ENCODE peak calls at places on chromosomes 5 and 9, in nine cellular contexts. A is heart left ventricle, C is hepatocyte, G is caudate nucleus, N is H9, E is GM23248, V is colonic mucosa, T is neural progenitor cell, K is gastrocnemius medialis. J is an unnamed sample.

GRCh38 chr9:91802391-91802790 is 147.6 kb downstream of the ROR2 start:
- DNase-seq in A (no peak), C (no peak), G (no peak), N (no peak), E (peak; percentile 31), V (no peak), T (no peak), K (no peak), J (no peak)

GRCh38 chr9:136511670-136512592 is 29.1 kb upstream of the SEC16A start:
- DNase-seq in A (peak; percentile 90), C (no peak), G (peak; percentile 74), N (no peak), E (no peak), V (peak; percentile 48), T (no peak), K (peak; percentile 14), J (peak; percentile 60)

GRCh38 chr9:125189361-125190289 is at the start of gene PPP6C:
- DNase-seq in A (peak; percentile 99), C (peak; percentile 98), G (peak; percentile 97), N (peak; percentile 96), E (peak; percentile 99), V (peak; percentile 97), T (peak; percentile 99), K (peak; percentile 96), J (peak; percentile 98)

GRCh38 chr5:109192027-109192426 is 217.7 kb downstream of the PJA2 start:
- DNase-seq in A (no peak), C (no peak), G (no peak), N (no peak), E (no peak), V (no peak), T (no peak), K (no peak), J (no peak)

GRCh38 chr9:33161589-33162132 is 5.5 kb downstream of the B4GALT1 start:
- DNase-seq in A (no peak), C (peak; percentile 53), G (no peak), N (no peak), E (peak; percentile 42), V (peak; percentile 75), T (no peak), K (no peak), J (no peak)

GRCh38 chr5:52987711-52988329 is 1.3 kb upstream of the ITGA2 start:
- DNase-seq in A (no peak), C (peak; percentile 69), G (no peak), N (no peak), E (peak; percentile 84), V (no peak), T (no peak), K (no peak), J (no peak)

GRCh38 chr5:178793156-178793555 is 62.7 kb upstream of the ZNF354A start:
- DNase-seq in A (no peak), C (peak; percentile 39), G (no peak), N (peak; percentile 90), E (no peak), V (peak; percentile 26), T (peak; percentile 70), K (no peak), J (no peak)

GRCh38 chr5:76801159-76801802 is 17.5 kb upstream of the F2RL1 start:
- DNase-seq in A (peak; percentile 70), C (no peak), G (no peak), N (no peak), E (peak; percentile 88), V (no peak), T (no peak), K (no peak), J (no peak)

GRCh38 chr5:149940941-149941644 is 3.5 kb downstream of the PDE6A start:
- DNase-seq in A (no peak), C (no peak), G (no peak), N (no peak), E (no peak), V (no peak), T (no peak), K (no peak), J (no peak)

GRCh38 chr5:27619982-27620381 is 581.6 kb upstream of the CDH9 start:
- DNase-seq in A (no peak), C (no peak), G (no peak), N (no peak), E (no peak), V (no peak), T (no peak), K (no peak), J (no peak)

GRCh38 chr5:31827862-31828261 is 188.9 kb downstream of the PDZD2 start:
- DNase-seq in A (no peak), C (no peak), G (no peak), N (no peak), E (no peak), V (no peak), T (no peak), K (no peak), J (no peak)

GRCh38 chr5:32711693-32712462 is 757 bp downstream of the NPR3 start:
- DNase-seq in A (peak; percentile 48), C (no peak), G (no peak), N (peak; percentile 51), E (peak; percentile 85), V (no peak), T (peak; percentile 62), K (no peak), J (no peak)

GRCh38 chr5:147534172-147534951 is 24.5 kb upstream of the DPYSL3 start:
- DNase-seq in A (no peak), C (no peak), G (no peak), N (no peak), E (peak; percentile 55), V (no peak), T (no peak), K (no peak), J (no peak)

GRCh38 chr5:24681106-24681505 is 36.3 kb upstream of the CDH10 start:
- DNase-seq in A (no peak), C (no peak), G (no peak), N (no peak), E (peak; percentile 34), V (no peak), T (no peak), K (no peak), J (no peak)

GRCh38 chr5:65395526-65396155 is 86.1 kb downstream of the ADAMTS6 start:
- DNase-seq in A (no peak), C (no peak), G (no peak), N (no peak), E (peak; percentile 40), V (no peak), T (no peak), K (no peak), J (no peak)

GRCh38 chr5:68407312-68408239 is 192.0 kb downstream of the PIK3R1 start:
- DNase-seq in A (no peak), C (no peak), G (no peak), N (no peak), E (no peak), V (no peak), T (no peak), K (no peak), J (no peak)

GRCh38 chr5:154273028-154273617 is 82.6 kb downstream of the GALNT10 start:
- DNase-seq in A (peak; percentile 29), C (peak; percentile 32), G (no peak), N (no peak), E (no peak), V (peak; percentile 39), T (no peak), K (peak; percentile 8), J (peak; percentile 48)

DNA sequence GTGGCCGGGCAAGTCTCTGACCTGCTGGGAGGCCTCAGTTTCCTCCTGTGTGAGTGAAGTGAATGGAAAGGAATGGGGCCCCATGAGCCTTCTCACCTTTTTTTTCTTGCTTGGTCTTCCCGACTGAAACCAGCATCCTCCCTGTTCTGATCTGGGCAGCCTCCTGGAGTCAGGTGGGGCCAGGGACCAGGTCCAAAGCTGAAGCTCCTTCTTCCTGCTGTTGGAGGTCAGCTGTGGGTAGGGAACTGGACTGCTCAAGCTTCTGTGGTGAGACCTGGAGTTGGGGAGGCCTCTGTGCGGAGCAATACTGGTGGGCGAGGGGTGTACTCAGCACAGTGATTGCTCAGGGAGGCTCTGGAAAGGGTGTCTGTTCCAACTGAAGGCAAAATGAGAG is 99.7 kb downstream of the PCSK1 start:
- DNase-seq in A (no peak), C (no peak), G (no peak), N (no peak), E (no peak), V (no peak), T (no peak), K (no peak), J (no peak)
- H3K27ac ChIP-seq in A (peak overlapping the region; percentile 25), C (no peak overlapping the region), G (no peak overlapping the region), N (no peak overlapping the region), E (no peak overlapping the region), V (no peak overlapping the region), T (no peak overlapping the region), K (no peak overlapping the region), J (no peak overlapping the region)

GRCh38 chr5:14173419-14174234 is 30.5 kb downstream of the TRIO start:
- DNase-seq in A (no peak), C (no peak), G (no peak), N (no peak), E (peak; percentile 46), V (no peak), T (no peak), K (no peak), J (no peak)
- H3K27ac ChIP-seq in A (peak overlapping the region; percentile 23), C (peak overlapping the region; percentile 36), G (no peak overlapping the region), N (peak overlapping the region; percentile 45), E (peak overlapping the region; percentile 36), V (no peak overlapping the region), T (no peak overlapping the region), K (no peak overlapping the region), J (no peak overlapping the region)

DNA sequence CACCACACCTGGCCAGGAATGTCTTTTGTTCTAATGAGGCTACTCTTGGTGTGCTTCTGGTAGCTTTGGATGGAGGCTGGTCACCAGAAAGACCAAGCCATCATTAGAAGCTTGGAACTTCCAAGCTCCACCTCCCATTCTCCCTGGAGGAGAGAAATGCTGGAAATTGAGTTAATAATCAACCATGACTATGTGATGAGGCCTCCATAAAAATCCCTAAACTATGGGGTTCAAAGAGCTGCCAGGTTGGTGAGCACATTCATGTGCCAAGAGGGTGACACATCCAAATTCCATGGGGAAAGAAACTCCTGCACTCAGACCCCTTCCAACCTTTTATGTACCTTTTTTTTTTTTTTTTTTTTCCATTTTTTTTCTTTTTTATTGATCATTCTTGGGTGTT is 105.5 kb upstream of the SPATA31C2 start:
- DNase-seq in A (no peak), C (peak; percentile 18), G (no peak), N (no peak), E (no peak), V (no peak), T (no peak), K (no peak), J (no peak)
- H3K27ac ChIP-seq in A (no peak overlapping the region), C (peak overlapping the region; percentile 20), G (no peak overlapping the region), N (no peak overlapping the region), E (no peak overlapping the region), V (no peak overlapping the region), T (no peak overlapping the region), K (no peak overlapping the region), J (no peak overlapping the region)

DNA sequence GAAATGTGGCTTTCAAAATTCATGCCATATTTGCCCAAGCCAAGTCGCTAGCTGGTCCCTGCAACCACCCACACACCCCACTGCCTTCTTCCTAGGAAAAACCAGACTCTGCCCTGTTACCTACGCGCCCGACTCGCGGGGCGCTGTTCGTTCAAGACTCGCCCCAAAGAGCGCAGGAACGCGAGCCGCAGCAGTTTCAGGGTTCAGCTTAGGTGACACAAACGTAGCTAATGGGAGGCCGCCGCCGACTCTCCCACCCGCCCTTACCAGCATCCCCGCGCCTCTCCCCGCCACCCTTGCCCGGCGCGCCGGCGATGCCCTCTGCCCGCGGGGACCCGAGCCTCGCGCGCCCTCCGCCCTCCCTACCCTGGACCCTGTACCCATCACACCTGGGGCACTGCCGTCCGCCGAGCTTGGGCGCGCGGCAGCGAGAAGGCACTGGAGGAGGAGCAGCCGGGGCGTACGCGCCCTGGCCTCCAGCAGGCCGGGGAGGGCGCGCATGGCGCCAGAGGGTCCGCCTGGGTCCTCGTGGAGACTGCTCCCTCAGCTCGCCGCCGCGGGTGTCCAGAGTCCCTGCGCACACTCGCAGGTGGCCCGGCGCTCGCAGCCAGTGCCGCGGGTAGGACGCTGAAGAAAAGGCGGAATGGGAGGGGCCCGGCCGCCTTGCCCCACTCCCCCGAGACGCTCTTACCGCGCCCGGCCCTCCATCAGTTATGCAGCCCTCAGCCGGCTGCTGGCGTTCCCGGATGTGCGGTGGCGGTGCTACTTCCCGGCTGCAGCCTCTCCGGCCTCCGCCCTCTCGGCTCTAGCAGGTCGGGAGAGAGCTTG is at the start of gene EMB:
- DNase-seq in A (peak; percentile 67), C (peak; percentile 77), G (peak; percentile 26), N (peak; percentile 92), E (peak; percentile 2), V (peak; percentile 44), T (peak; percentile 79), K (peak; percentile 15), J (no peak)
- H3K27ac ChIP-seq in A (peak within 1 kb of the TSS; percentile 38), C (peak within 1 kb of the TSS; percentile 73), G (no peak within 1 kb of the TSS), N (peak within 1 kb of the TSS; percentile 79), E (no peak within 1 kb of the TSS), V (peak within 1 kb of the TSS; percentile 55), T (no peak within 1 kb of the TSS), K (no peak within 1 kb of the TSS), J (no peak within 1 kb of the TSS)